ENCODE peak calls at places on chromosome 11, in nine cellular contexts. One of them, this sample, is unnamed.

GRCh38 chr11:107017433-107018227 is 646 bp downstream of the GUCY1A2 start:
- DNase-seq in Peyer's patch: peak; percentile 51
- DNase-seq in adrenal gland: peak; percentile 40
- DNase-seq in ovary: peak; percentile 10
- DNase-seq in prostate gland: peak; percentile 27
- DNase-seq in transverse colon: no peak
- DNase-seq in NB4: no peak
- DNase-seq in A549: peak; percentile 21
- DNase-seq in uterus: peak; percentile 72
- DNase-seq in this sample: no peak

GRCh38 chr11:109112748-109113378 is 309.1 kb upstream of the C11orf87 start:
- DNase-seq in Peyer's patch: no peak
- DNase-seq in A549: no peak
- DNase-seq in NB4: no peak
- DNase-seq in uterus: no peak
- DNase-seq in transverse colon: no peak
- DNase-seq in adrenal gland: no peak
- DNase-seq in prostate gland: no peak
- DNase-seq in ovary: no peak
- DNase-seq in this sample: no peak

GRCh38 chr11:76610871-76611475 is 59.6 kb downstream of the LRRC32 start:
- DNase-seq in NB4: no peak
- DNase-seq in ovary: peak; percentile 50
- DNase-seq in Peyer's patch: no peak
- DNase-seq in transverse colon: no peak
- DNase-seq in prostate gland: no peak
- DNase-seq in adrenal gland: peak; percentile 16
- DNase-seq in uterus: no peak
- DNase-seq in A549: no peak
- DNase-seq in this sample: no peak

GRCh38 chr11:65862191-65862735 is 2.0 kb downstream of the MUS81 start:
- DNase-seq in transverse colon: no peak
- DNase-seq in Peyer's patch: no peak
- DNase-seq in adrenal gland: peak; percentile 25
- DNase-seq in prostate gland: no peak
- DNase-seq in ovary: peak; percentile 24
- DNase-seq in uterus: peak; percentile 25
- DNase-seq in A549: no peak
- DNase-seq in NB4: no peak
- DNase-seq in this sample: no peak

GRCh38 chr11:82041764-82042163 is 691.9 kb downstream of the FAM181B start:
- DNase-seq in NB4: no peak
- DNase-seq in transverse colon: no peak
- DNase-seq in A549: no peak
- DNase-seq in adrenal gland: no peak
- DNase-seq in Peyer's patch: no peak
- DNase-seq in uterus: no peak
- DNase-seq in ovary: no peak
- DNase-seq in prostate gland: no peak
- DNase-seq in this sample: no peak

GRCh38 chr11:1356007-1356435 is 33.7 kb upstream of the BRSK2 start:
- DNase-seq in transverse colon: no peak
- DNase-seq in A549: no peak
- DNase-seq in Peyer's patch: no peak
- DNase-seq in prostate gland: no peak
- DNase-seq in ovary: no peak
- DNase-seq in uterus: no peak
- DNase-seq in NB4: no peak
- DNase-seq in adrenal gland: no peak
- DNase-seq in this sample: no peak

GRCh38 chr11:65208785-65209710 is 27.3 kb downstream of the CAPN1 start:
- DNase-seq in Peyer's patch: no peak
- DNase-seq in prostate gland: no peak
- DNase-seq in ovary: no peak
- DNase-seq in uterus: no peak
- DNase-seq in adrenal gland: no peak
- DNase-seq in NB4: peak; percentile 73
- DNase-seq in transverse colon: peak; percentile 52
- DNase-seq in A549: no peak
- DNase-seq in this sample: no peak

GRCh38 chr11:12052676-12053605 is 44.5 kb upstream of the DKK3 start:
- DNase-seq in A549: no peak
- DNase-seq in NB4: no peak
- DNase-seq in prostate gland: no peak
- DNase-seq in ovary: no peak
- DNase-seq in adrenal gland: no peak
- DNase-seq in uterus: no peak
- DNase-seq in transverse colon: no peak
- DNase-seq in Peyer's patch: no peak
- DNase-seq in this sample: no peak

GRCh38 chr11:71239581-71239980 is 12.8 kb downstream of the SHANK2 start:
- DNase-seq in uterus: no peak
- DNase-seq in prostate gland: no peak
- DNase-seq in ovary: no peak
- DNase-seq in Peyer's patch: no peak
- DNase-seq in A549: no peak
- DNase-seq in adrenal gland: no peak
- DNase-seq in transverse colon: no peak
- DNase-seq in NB4: no peak
- DNase-seq in this sample: no peak

GRCh38 chr11:61892085-61892370 is 683 bp upstream of the FADS3 start:
- DNase-seq in uterus: no peak
- DNase-seq in Peyer's patch: no peak
- DNase-seq in ovary: no peak
- DNase-seq in transverse colon: no peak
- DNase-seq in A549: no peak
- DNase-seq in NB4: no peak
- DNase-seq in prostate gland: no peak
- DNase-seq in adrenal gland: no peak
- DNase-seq in this sample: no peak

GRCh38 chr11:910589-911030 is at the start of gene CHID1:
- DNase-seq in Peyer's patch: peak; percentile 94
- DNase-seq in NB4: peak; percentile 89
- DNase-seq in uterus: peak; percentile 75
- DNase-seq in prostate gland: peak; percentile 84
- DNase-seq in transverse colon: peak; percentile 91
- DNase-seq in adrenal gland: peak; percentile 77
- DNase-seq in ovary: peak; percentile 81
- DNase-seq in A549: peak; percentile 96
- DNase-seq in this sample: peak; percentile 97

GRCh38 chr11:83004855-83005556 is 66.7 kb downstream of the RAB30 start:
- DNase-seq in NB4: no peak
- DNase-seq in adrenal gland: no peak
- DNase-seq in A549: no peak
- DNase-seq in transverse colon: no peak
- DNase-seq in prostate gland: no peak
- DNase-seq in uterus: no peak
- DNase-seq in ovary: no peak
- DNase-seq in Peyer's patch: no peak
- DNase-seq in this sample: no peak

GRCh38 chr11:31913985-31914384 is 102.9 kb upstream of the PAX6 start:
- DNase-seq in transverse colon: no peak
- DNase-seq in ovary: no peak
- DNase-seq in Peyer's patch: no peak
- DNase-seq in prostate gland: no peak
- DNase-seq in NB4: no peak
- DNase-seq in adrenal gland: no peak
- DNase-seq in A549: no peak
- DNase-seq in uterus: no peak
- DNase-seq in this sample: no peak

GRCh38 chr11:59807047-59807446 is 3.5 kb downstream of the MRPL16 start:
- DNase-seq in prostate gland: no peak
- DNase-seq in NB4: no peak
- DNase-seq in uterus: no peak
- DNase-seq in transverse colon: peak; percentile 21
- DNase-seq in adrenal gland: no peak
- DNase-seq in Peyer's patch: no peak
- DNase-seq in ovary: no peak
- DNase-seq in A549: no peak
- DNase-seq in this sample: no peak

GRCh38 chr11:2690596-2691354 is 9.0 kb downstream of the KCNQ1OT1 start:
- DNase-seq in uterus: peak; percentile 13
- DNase-seq in A549: no peak
- DNase-seq in ovary: no peak
- DNase-seq in adrenal gland: peak; percentile 12
- DNase-seq in transverse colon: no peak
- DNase-seq in Peyer's patch: peak; percentile 21
- DNase-seq in prostate gland: no peak
- DNase-seq in NB4: no peak
- DNase-seq in this sample: no peak

GRCh38 chr11:69922596-69923111 is 103.4 kb upstream of the FGF3 start:
- DNase-seq in NB4: no peak
- DNase-seq in transverse colon: no peak
- DNase-seq in Peyer's patch: peak; percentile 37
- DNase-seq in ovary: no peak
- DNase-seq in adrenal gland: no peak
- DNase-seq in prostate gland: no peak
- DNase-seq in A549: no peak
- DNase-seq in uterus: no peak
- DNase-seq in this sample: no peak

GRCh38 chr11:134282121-134283045 is 6.2 kb downstream of the GLB1L3 start:
- DNase-seq in uterus: no peak
- DNase-seq in A549: no peak
- DNase-seq in ovary: no peak
- DNase-seq in transverse colon: no peak
- DNase-seq in NB4: no peak
- DNase-seq in Peyer's patch: no peak
- DNase-seq in adrenal gland: no peak
- DNase-seq in prostate gland: no peak
- DNase-seq in this sample: no peak

GRCh38 chr11:87228820-87229219 is 191.1 kb downstream of the TMEM135 start:
- DNase-seq in Peyer's patch: no peak
- DNase-seq in uterus: no peak
- DNase-seq in transverse colon: no peak
- DNase-seq in prostate gland: no peak
- DNase-seq in ovary: no peak
- DNase-seq in adrenal gland: no peak
- DNase-seq in A549: no peak
- DNase-seq in NB4: no peak
- DNase-seq in this sample: no peak

GRCh38 chr11:45209904-45210699 is 63.7 kb downstream of the PRDM11 start:
- DNase-seq in ovary: peak; percentile 96
- DNase-seq in adrenal gland: peak; percentile 78
- DNase-seq in uterus: peak; percentile 98
- DNase-seq in transverse colon: peak; percentile 72
- DNase-seq in NB4: peak; percentile 45
- DNase-seq in A549: no peak
- DNase-seq in prostate gland: peak; percentile 78
- DNase-seq in Peyer's patch: peak; percentile 64
- DNase-seq in this sample: no peak
- TF ChIP-seq POLR2A in ovary: peak; percentile 28
- TF ChIP-seq POLR2A in adrenal gland: no peak
- TF ChIP-seq POLR2A in uterus: peak; percentile 35
- TF ChIP-seq POLR2A in transverse colon: peak; percentile 18
- TF ChIP-seq POLR2A in NB4: no peak
- TF ChIP-seq POLR2A in A549: no peak
- TF ChIP-seq POLR2A in prostate gland: no peak
- TF ChIP-seq POLR2A in Peyer's patch: no peak
- TF ChIP-seq POLR2A in this sample: no peak

DNA sequence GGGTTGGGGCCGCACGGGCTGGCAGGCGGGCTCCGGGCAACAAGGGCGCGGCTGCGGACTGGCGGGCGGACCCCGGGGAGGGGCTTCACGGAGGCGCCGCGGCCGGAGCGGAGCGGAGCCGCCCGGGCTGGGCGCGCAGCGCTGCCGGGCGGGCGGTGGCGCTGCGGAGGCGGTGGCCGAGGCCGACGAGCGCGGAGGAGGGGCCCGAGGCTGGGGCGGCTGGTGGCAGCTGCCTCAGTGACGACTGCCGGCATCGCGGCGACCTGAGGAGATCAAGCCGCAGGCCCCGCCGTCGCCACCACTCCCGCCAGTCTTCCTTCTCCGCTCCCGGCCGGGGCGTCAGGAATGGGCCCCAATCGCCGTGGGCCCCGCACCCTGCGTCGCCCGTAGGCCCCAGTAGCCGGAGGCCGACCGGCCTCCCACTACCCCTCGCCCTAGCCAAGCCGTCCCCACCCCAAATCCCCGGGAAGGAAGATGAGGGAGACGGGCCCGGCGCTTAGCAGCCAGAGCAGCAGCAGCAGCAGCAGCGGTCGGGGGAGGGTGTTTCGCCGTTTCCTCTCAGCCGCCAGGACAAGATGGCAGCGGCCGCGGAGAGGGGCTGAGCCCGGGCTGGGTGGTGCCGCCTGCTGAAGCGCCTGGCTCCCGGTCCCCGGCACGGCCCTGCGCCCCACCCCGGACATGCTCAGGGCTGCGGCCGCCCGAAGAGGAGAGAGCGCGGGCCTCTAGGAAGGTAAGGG is at the start of gene HIPK3:
- DNase-seq in A549: peak; percentile 77
- DNase-seq in prostate gland: peak; percentile 75
- DNase-seq in NB4: peak; percentile 88
- DNase-seq in adrenal gland: peak; percentile 81
- DNase-seq in uterus: peak; percentile 78
- DNase-seq in Peyer's patch: peak; percentile 91
- DNase-seq in transverse colon: peak; percentile 87
- DNase-seq in ovary: peak; percentile 81
- DNase-seq in this sample: peak; percentile 62
- TF ChIP-seq POLR2A in A549: peak; percentile 75
- TF ChIP-seq POLR2A in prostate gland: peak; percentile 43
- TF ChIP-seq POLR2A in NB4: peak; percentile 61
- TF ChIP-seq POLR2A in adrenal gland: peak; percentile 86
- TF ChIP-seq POLR2A in uterus: peak; percentile 93
- TF ChIP-seq POLR2A in Peyer's patch: peak; percentile 77
- TF ChIP-seq POLR2A in transverse colon: peak; percentile 82
- TF ChIP-seq POLR2A in ovary: peak; percentile 80
- TF ChIP-seq POLR2A in this sample: peak; percentile 94

GRCh38 chr11:29162490-29162889 is 854.3 kb downstream of the KCNA4 start:
- DNase-seq in ovary: no peak
- DNase-seq in uterus: no peak
- DNase-seq in prostate gland: no peak
- DNase-seq in A549: no peak
- DNase-seq in adrenal gland: no peak
- DNase-seq in Peyer's patch: no peak
- DNase-seq in transverse colon: no peak
- DNase-seq in NB4: no peak
- DNase-seq in this sample: no peak

GRCh38 chr11:29161216-29161615 is 855.6 kb downstream of the KCNA4 start:
- DNase-seq in uterus: no peak
- DNase-seq in ovary: no peak
- DNase-seq in Peyer's patch: no peak
- DNase-seq in transverse colon: no peak
- DNase-seq in NB4: no peak
- DNase-seq in A549: no peak
- DNase-seq in prostate gland: no peak
- DNase-seq in adrenal gland: no peak
- DNase-seq in this sample: no peak

GRCh38 chr11:29159552-29160465 is 857.0 kb downstream of the KCNA4 start:
- DNase-seq in Peyer's patch: no peak
- DNase-seq in A549: peak; percentile 28
- DNase-seq in transverse colon: peak; percentile 31
- DNase-seq in prostate gland: peak; percentile 11
- DNase-seq in ovary: no peak
- DNase-seq in adrenal gland: peak; percentile 48
- DNase-seq in NB4: peak; percentile 45
- DNase-seq in uterus: no peak
- DNase-seq in this sample: peak; percentile 12
- TF ChIP-seq POLR2A in Peyer's patch: no peak
- TF ChIP-seq POLR2A in A549: no peak
- TF ChIP-seq POLR2A in transverse colon: no peak
- TF ChIP-seq POLR2A in prostate gland: no peak
- TF ChIP-seq POLR2A in ovary: no peak
- TF ChIP-seq POLR2A in adrenal gland: no peak
- TF ChIP-seq POLR2A in NB4: no peak
- TF ChIP-seq POLR2A in uterus: no peak
- TF ChIP-seq POLR2A in this sample: no peak

GRCh38 chr11:110317516-110317932 is 21.1 kb upstream of the RDX start:
- DNase-seq in A549: no peak
- DNase-seq in Peyer's patch: no peak
- DNase-seq in NB4: no peak
- DNase-seq in uterus: no peak
- DNase-seq in ovary: no peak
- DNase-seq in prostate gland: no peak
- DNase-seq in adrenal gland: no peak
- DNase-seq in transverse colon: no peak
- DNase-seq in this sample: no peak
- TF ChIP-seq POLR2A in A549: no peak
- TF ChIP-seq POLR2A in Peyer's patch: no peak
- TF ChIP-seq POLR2A in NB4: no peak
- TF ChIP-seq POLR2A in uterus: no peak
- TF ChIP-seq POLR2A in ovary: no peak
- TF ChIP-seq POLR2A in prostate gland: no peak
- TF ChIP-seq POLR2A in adrenal gland: no peak
- TF ChIP-seq POLR2A in transverse colon: no peak
- TF ChIP-seq POLR2A in this sample: no peak